ENCODE peak calls at places on chromosomes 1 and 21, in four cellular contexts. U is RPMI7951, N is anterior cingulate cortex, X is kidney tubule cell. M is an unnamed sample.
A peak's percentile ranks its signal among the peaks of the same experiment; 100 is the strongest.

GRCh38 chr1:228059536-228060457 is 22.7 kb upstream of the ARF1 start:
- DNase-seq in N (no peak), X (peak; percentile 80), U (peak; percentile 46), M (peak; percentile 33)

GRCh38 chr1:39214998-39215873 is 10.7 kb downstream of the MACF1 start:
- DNase-seq in X (peak; percentile 51), N (no peak), U (no peak), M (no peak)

GRCh38 chr1:235908742-235909520 is 42.2 kb upstream of the LYST start:
- DNase-seq in U (peak; percentile 89), N (no peak), X (peak; percentile 97), M (no peak)

GRCh38 chr1:160653620-160654016 is 6.8 kb upstream of the SLAMF1 start:
- DNase-seq in X (no peak), N (no peak), U (no peak), M (no peak)

GRCh38 chr21:43767980-43768867 is 7.9 kb downstream of the CSTB start:
- DNase-seq in U (peak; percentile 74), X (peak; percentile 90), N (no peak), M (no peak)

GRCh38 chr1:223622132-223622842 is 43.2 kb downstream of the CAPN8 start:
- DNase-seq in N (no peak), U (no peak), X (no peak), M (no peak)

GRCh38 chr21:37166733-37167132 is 93.7 kb downstream of the TTC3 start:
- DNase-seq in X (peak; percentile 57), U (peak; percentile 7), N (no peak), M (no peak)

GRCh38 chr1:1066403-1067283 is 7.5 kb downstream of the RNF223 start:
- DNase-seq in U (no peak), X (peak; percentile 38), N (no peak), M (no peak)

GRCh38 chr1:17966341-17966740 is 141.3 kb upstream of the IGSF21 start:
- DNase-seq in X (no peak), U (no peak), N (peak; percentile 37), M (no peak)

GRCh38 chr1:244211559-244211944 is 160.5 kb downstream of the ZBTB18 start:
- DNase-seq in X (no peak), N (no peak), U (no peak), M (no peak)

GRCh38 chr1:173505401-173505800 is 28.3 kb downstream of the PRDX6 start:
- DNase-seq in X (peak; percentile 69), U (peak; percentile 3), N (no peak), M (no peak)

GRCh38 chr1:77446841-77447555 is 165.2 kb downstream of the AK5 start:
- DNase-seq in N (no peak), X (peak; percentile 52), U (no peak), M (no peak)

GRCh38 chr1:99969260-99969728 is 502 bp upstream of the SLC35A3 start:
- DNase-seq in X (no peak), U (peak; percentile 24), N (no peak), M (peak; percentile 2)

GRCh38 chr1:84853743-84854721 is 39.0 kb downstream of the LPAR3 start:
- DNase-seq in U (peak; percentile 96), X (peak; percentile 96), N (no peak), M (no peak)

GRCh38 chr21:24280591-24280990 is 1326.7 kb downstream of the MRPL39 start:
- DNase-seq in U (no peak), X (no peak), N (no peak), M (no peak)

GRCh38 chr1:10494754-10495474 is 20.2 kb downstream of the PEX14 start:
- DNase-seq in N (peak; percentile 71), X (peak; percentile 85), U (peak; percentile 65), M (peak; percentile 89)

GRCh38 chr1:245277276-245277675 is 122.5 kb downstream of the KIF26B start:
- DNase-seq in X (peak; percentile 28), N (no peak), U (no peak), M (no peak)

GRCh38 chr1:58648864-58649263 is 51.0 kb downstream of the MYSM1 start:
- DNase-seq in N (no peak), U (no peak), X (no peak), M (no peak)

GRCh38 chr21:30563072-30563471 is 2.0 kb upstream of the KRTAP19-7 start:
- DNase-seq in X (no peak), N (no peak), U (no peak), M (no peak)

GRCh38 chr1:55213029-55213884 is 1.9 kb downstream of the USP24 start:
- DNase-seq in N (no peak), X (no peak), U (no peak), M (no peak)

GRCh38 chr1:65494671-65495070 is 74.2 kb downstream of the LEPR start:
- DNase-seq in N (no peak), X (no peak), U (no peak), M (no peak)

GRCh38 chr1:157090196-157090647 is 9.4 kb downstream of the ETV3L start:
- DNase-seq in N (peak; percentile 81), X (peak; percentile 72), U (peak; percentile 76), M (peak; percentile 98)

GRCh38 chr1:178644308-178645120 is 80.5 kb upstream of the RALGPS2 start:
- DNase-seq in X (no peak), N (no peak), U (peak; percentile 48), M (no peak)

GRCh38 chr1:18736958-18737357 is 106.3 kb downstream of the PAX7 start:
- DNase-seq in X (no peak), U (no peak), N (no peak), M (no peak)

GRCh38 chr1:180386740-180387367 is 115.5 kb downstream of the ACBD6 start:
- DNase-seq in U (peak; percentile 2), X (no peak), N (no peak), M (no peak)

M was measured in neural crest cell.